ENCODE peak calls at places on chromosomes 6 and 20, in five cellular contexts. W is neuronal stem cell, F is H9, V is H1, T is mesenchymal stem cell. O is an unnamed sample.

GRCh38 chr20:13492001-13492480 is 146.7 kb downstream of the TASP1 start:
- DNase-seq in W (peak; percentile 68), F (peak; percentile 67), V (no peak), T (peak; percentile 40), O (no peak)

GRCh38 chr6:145891565-145891964 is 72.6 kb downstream of the SHPRH start:
- DNase-seq in W (no peak), F (no peak), V (no peak), T (peak; percentile 94), O (no peak)

GRCh38 chr20:64131406-64131805 is 24.0 kb upstream of the NPBWR2 start:
- DNase-seq in W (no peak), F (no peak), V (peak; percentile 38), T (peak; percentile 7), O (no peak)

GRCh38 chr6:37303891-37304503 is 46.1 kb upstream of the TMEM217 start:
- DNase-seq in W (no peak), F (no peak), V (no peak), T (peak; percentile 54), O (peak; percentile 59)

GRCh38 chr6:499617-500016 is 108.1 kb downstream of the IRF4 start:
- DNase-seq in W (no peak), F (no peak), V (no peak), T (peak; percentile 11), O (no peak)

GRCh38 chr20:8094415-8094818 is 37.6 kb upstream of the PLCB1 start:
- DNase-seq in W (no peak), F (no peak), V (no peak), T (peak; percentile 22), O (no peak)

GRCh38 chr6:164344801-164345291 is 930.3 kb downstream of the QKI start:
- DNase-seq in W (no peak), F (peak; percentile 43), V (no peak), T (no peak), O (peak; percentile 78)

GRCh38 chr6:40604082-40604481 is 16.9 kb upstream of the LRFN2 start:
- DNase-seq in W (no peak), F (no peak), V (no peak), T (no peak), O (no peak)

GRCh38 chr6:85516168-85516567 is 66.3 kb downstream of the NT5E start:
- DNase-seq in W (no peak), F (no peak), V (no peak), T (no peak), O (peak; percentile 34)

GRCh38 chr20:6074145-6074561 is 20.3 kb upstream of the LRRN4 start:
- DNase-seq in W (no peak), F (peak; percentile 38), V (no peak), T (peak; percentile 38), O (no peak)

GRCh38 chr6:10177703-10178102 is 237.2 kb downstream of the TFAP2A start:
- DNase-seq in W (no peak), F (no peak), V (no peak), T (no peak), O (peak; percentile 33)

DNA sequence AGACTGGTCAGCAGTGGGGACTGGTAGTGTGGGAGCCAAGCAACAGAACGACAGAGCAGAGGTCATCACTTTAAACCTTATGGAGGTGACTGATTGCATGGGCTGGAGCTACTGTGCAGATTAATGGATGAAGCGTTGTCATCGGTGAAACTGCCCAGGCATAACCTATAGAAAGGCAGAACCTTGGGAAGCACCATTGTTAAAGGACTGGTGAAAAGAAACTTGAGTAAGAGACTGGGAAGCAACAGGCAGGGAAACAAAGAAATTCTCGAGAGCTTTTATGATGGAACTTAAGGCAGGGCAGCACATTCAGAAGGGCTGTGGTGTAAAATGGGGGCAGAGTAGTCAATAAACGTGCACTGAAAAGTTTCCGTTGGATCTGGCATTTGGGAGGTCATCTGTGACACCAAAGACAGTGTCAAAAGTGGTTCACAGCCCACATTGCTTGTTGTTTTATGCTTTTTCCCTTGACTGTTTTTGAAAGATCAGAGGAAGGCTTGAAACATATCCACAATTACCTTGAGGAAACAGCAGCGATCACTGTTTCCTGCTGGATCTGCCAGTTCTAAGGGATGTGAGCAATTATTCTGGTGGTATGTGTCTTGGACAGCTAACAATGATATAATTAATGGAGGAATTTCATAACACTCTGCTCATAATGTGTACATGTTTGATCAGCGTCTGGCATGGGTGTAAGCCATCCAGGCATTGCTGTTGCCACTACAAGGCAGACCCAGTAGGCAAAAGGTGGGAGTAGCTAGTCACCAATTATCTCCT is 62.7 kb downstream of the LRRC1 start:
- DNase-seq in W (no peak), F (no peak), V (no peak), T (no peak), O (no peak)
- H2BK12ac ChIP-seq in W (no peak overlapping the region), F (no peak overlapping the region), V (no peak overlapping the region), T (no peak overlapping the region), O (peak overlapping the region; percentile 23)

DNA sequence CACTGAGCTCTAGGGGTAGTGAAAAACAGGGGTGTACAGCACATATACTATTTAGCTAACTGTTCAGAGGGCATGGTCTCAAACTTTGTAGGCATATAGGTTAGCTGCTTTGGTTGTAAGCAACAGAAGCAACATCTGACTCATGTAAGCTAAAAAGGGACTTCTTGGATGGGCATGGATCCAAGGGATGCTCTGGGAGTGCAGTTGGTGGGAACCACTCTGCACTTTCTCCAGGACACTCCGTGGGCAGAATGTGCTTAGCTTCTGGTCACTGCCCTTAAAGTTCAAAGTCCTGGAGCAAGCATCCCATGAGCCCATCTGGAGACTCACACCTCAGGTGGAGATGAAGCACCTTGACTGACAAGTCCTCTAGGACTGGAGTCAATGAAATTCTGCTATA is 11.5 kb downstream of the APCDD1L start:
- DNase-seq in W (no peak), F (peak; percentile 3), V (no peak), T (no peak), O (no peak)
- H3K9me3 ChIP-seq in W (peaks cover 6% of the 10 kb centered on the region), F (peaks cover 19% of the 10 kb centered on the region), V (peaks cover 24% of the 10 kb centered on the region), T (peaks cover 32% of the 10 kb centered on the region), O (peaks cover 33% of the 10 kb centered on the region)

DNA sequence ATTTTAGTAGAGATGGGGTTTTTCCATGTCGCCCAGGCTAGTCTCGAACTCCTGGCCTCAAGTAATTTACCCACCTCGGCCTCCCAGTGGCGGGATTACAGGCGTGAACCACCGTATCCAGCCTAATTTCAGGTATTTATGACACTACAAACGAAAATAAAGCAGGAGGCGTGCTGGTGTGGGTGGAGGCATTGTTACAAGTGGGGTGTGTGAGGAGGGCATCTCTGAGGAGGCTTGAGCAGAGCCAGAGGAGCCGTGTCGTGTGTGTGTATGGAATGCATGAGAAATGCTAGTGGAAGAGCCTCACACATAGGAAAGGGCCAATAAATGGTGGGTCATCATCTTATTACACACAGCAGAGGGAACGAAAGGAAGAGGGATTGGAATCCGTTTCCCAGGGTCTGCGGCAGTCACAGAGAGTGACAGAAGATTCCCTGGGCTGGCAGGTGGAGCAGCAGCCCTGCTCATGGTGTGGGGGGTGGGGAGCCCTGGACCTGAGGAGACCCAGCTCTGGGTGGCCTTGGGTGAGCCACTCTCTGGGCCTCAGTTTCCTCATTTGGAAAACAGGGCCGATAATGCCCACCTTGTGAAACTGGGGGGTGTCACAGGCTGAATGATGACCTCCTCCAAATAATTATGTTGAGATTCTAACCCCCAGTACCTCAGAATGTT is 17.2 kb upstream of the PEDS1 start:
- DNase-seq in W (no peak), F (peak; percentile 21), V (no peak), T (no peak), O (no peak)
- H4K91ac ChIP-seq in W (no peak overlapping the region), F (no peak overlapping the region), V (peak overlapping the region; percentile 7), T (peak overlapping the region; percentile 58), O (peak overlapping the region; percentile 60)

GRCh38 chr20:24916412-24916811 is 32.7 kb upstream of the CST7 start:
- DNase-seq in W (no peak), F (no peak), V (no peak), T (no peak), O (no peak)

GRCh38 chr20:24915892-24916291 is 33.2 kb upstream of the CST7 start:
- DNase-seq in W (no peak), F (no peak), V (peak; percentile 30), T (no peak), O (no peak)

GRCh38 chr20:24917056-24917455 is 32.0 kb upstream of the CST7 start:
- DNase-seq in W (no peak), F (no peak), V (peak; percentile 29), T (no peak), O (no peak)

GRCh38 chr20:24914388-24915241 is 34.5 kb upstream of the CST7 start:
- DNase-seq in W (no peak), F (no peak), V (peak; percentile 29), T (no peak), O (no peak)

GRCh38 chr20:24915440-24915839 is 33.6 kb upstream of the CST7 start:
- DNase-seq in W (no peak), F (no peak), V (peak; percentile 30), T (no peak), O (no peak)
- H2BK12ac ChIP-seq in W (no peak overlapping the region), F (no peak overlapping the region), V (no peak overlapping the region), T (no peak overlapping the region), O (no peak overlapping the region)

DNA sequence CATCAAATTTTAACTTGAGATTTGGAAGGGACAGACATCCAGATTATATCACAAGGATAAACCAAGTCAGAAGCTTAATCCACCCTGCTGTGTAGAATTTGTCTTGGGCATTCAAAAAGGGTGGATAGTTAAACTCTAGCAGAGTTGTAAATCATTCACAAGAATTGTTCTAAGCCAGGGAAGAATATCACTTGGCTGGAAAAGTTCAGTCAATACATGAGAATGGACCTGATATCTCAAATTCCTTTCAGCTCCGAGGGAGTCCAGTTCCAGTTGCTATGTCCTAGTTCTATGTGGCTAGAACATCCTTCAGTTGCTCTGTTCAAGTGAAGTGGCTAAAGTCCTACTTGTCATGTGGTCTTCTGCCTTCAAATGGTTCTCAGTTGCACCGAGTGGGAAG is 351.8 kb upstream of the JARID2 start:
- DNase-seq in W (no peak), F (no peak), V (no peak), T (no peak), O (no peak)
- H3K9me3 ChIP-seq in W (peaks cover 2% of the 10 kb centered on the region), F (no peaks in the 10 kb centered on the region), V (peaks cover 19% of the 10 kb centered on the region), T (no peaks in the 10 kb centered on the region), O (no peaks in the 10 kb centered on the region)

DNA sequence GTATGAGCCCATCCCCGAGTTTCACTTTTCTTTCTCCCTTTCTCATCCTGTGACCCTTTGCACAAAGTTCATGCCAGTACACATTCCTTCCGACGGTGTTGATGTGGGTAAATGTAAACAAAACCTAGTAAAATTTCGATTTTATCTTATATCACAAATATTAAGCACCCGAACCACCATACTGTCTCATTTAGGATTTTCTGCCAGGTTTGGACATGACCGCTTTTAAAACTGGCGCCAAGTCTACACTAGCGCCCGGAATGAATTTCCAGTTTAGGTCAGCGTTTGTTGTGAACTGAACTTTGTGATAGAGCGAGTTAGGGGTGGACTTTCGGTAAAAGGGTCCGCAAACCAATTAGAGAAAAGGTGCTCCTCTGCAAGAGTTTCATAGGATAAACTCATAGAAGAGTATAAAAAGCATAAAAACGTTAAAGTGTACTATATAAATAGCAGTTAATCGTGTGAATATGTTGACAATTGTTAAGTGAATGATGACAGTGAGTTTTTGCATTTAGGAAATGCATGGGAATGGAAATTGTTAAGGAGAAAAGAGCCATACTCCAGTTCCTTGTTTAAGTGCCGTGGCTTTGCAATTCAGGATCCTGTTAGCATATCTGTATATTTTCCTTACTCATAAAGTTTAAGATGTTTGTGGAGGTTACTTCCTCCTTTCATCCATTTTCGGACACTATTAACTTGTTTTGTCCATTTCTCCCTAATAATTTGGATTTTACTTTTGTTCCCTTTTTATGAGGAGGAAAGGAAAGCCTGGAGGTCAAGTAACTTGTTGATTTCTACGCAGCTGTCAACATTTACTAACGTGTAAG is 967 bp downstream of the AKAP7 start:
- DNase-seq in W (no peak), F (no peak), V (no peak), T (peak; percentile 9), O (peak; percentile 53)
- H4K91ac ChIP-seq in W (no peak overlapping the region), F (no peak overlapping the region), V (no peak overlapping the region), T (peak overlapping the region; percentile 87), O (peak overlapping the region; percentile 88)

GRCh38 chr6:106811088-106811686 is 163.3 kb downstream of the CD24 start:
- DNase-seq in W (no peak), F (no peak), V (no peak), T (no peak), O (no peak)
- H2BK12ac ChIP-seq in W (no peak overlapping the region), F (no peak overlapping the region), V (no peak overlapping the region), T (no peak overlapping the region), O (no peak overlapping the region)

GRCh38 chr6:57329933-57330332 is 12.5 kb downstream of the PRIM2 start:
- DNase-seq in W (no peak), F (no peak), V (no peak), T (no peak), O (no peak)
- H3K9me3 ChIP-seq in W (peaks cover 72% of the 10 kb centered on the region), F (peaks cover 28% of the 10 kb centered on the region), V (peaks cover 16% of the 10 kb centered on the region), T (peaks cover 37% of the 10 kb centered on the region), O (no peaks in the 10 kb centered on the region)

O was measured in trophoblast cell.